ENCODE peak calls at places on chromosomes 6 and 20, in six cellular contexts. B, H, X, J, I and F are unnamed samples.

GRCh38 chr20:57659789-57660509 is 39.7 kb upstream of the ZBP1 start:
- DNase-seq in B (peak), H (no peak), X (no peak), J (peak), I (no peak), F (peak)

GRCh38 chr6:44133003-44133931 is 5.9 kb downstream of the TMEM63B start:
- DNase-seq in B (peak), H (peak), X (peak), J (peak), I (no peak), F (no peak)

GRCh38 chr6:28522594-28523557 is 2.8 kb upstream of the GPX5 start:
- DNase-seq in B (no peak), H (no peak), X (no peak), J (no peak), I (no peak), F (no peak)

GRCh38 chr20:561437-562231 is 18.0 kb upstream of the CSNK2A1 start:
- DNase-seq in B (peak), H (peak), X (peak), J (peak), I (no peak), F (peak)

GRCh38 chr6:42279966-42280629 is 62.4 kb upstream of the MRPS10 start:
- DNase-seq in B (no peak), H (peak), X (peak), J (no peak), I (no peak), F (no peak)

GRCh38 chr20:9330151-9330550 is 184.2 kb upstream of the LAMP5 start:
- DNase-seq in B (no peak), H (no peak), X (no peak), J (no peak), I (no peak), F (no peak)

GRCh38 chr6:131998255-131998982 is 47.2 kb upstream of the CCN2 start:
- DNase-seq in B (no peak), H (peak), X (peak), J (no peak), I (peak), F (no peak)

GRCh38 chr6:43488667-43489276 is 11.4 kb downstream of the TJAP1 start:
- DNase-seq in B (no peak), H (peak), X (no peak), J (peak), I (no peak), F (no peak)

GRCh38 chr6:15929685-15930084 is 199.2 kb upstream of the MYLIP start:
- DNase-seq in B (no peak), H (no peak), X (peak), J (no peak), I (peak), F (no peak)

GRCh38 chr20:8938532-8938931 is 130.4 kb upstream of the PLCB4 start:
- DNase-seq in B (no peak), H (no peak), X (no peak), J (no peak), I (no peak), F (no peak)

GRCh38 chr6:20092071-20092566 is 120.2 kb downstream of the MBOAT1 start:
- DNase-seq in B (no peak), H (peak), X (peak), J (no peak), I (no peak), F (no peak)

GRCh38 chr6:150667977-150668716 is 68.5 kb downstream of the PLEKHG1 start:
- DNase-seq in B (peak), H (peak), X (peak), J (peak), I (peak), F (peak)

GRCh38 chr20:21505161-21505809 is 8.6 kb downstream of the NKX2-2 start:
- DNase-seq in B (peak), H (no peak), X (peak), J (peak), I (no peak), F (peak)

GRCh38 chr6:137147195-137147594 is 26.2 kb downstream of the IL22RA2 start:
- DNase-seq in B (no peak), H (no peak), X (no peak), J (no peak), I (no peak), F (no peak)

GRCh38 chr20:48606117-48606840 is 221.5 kb downstream of the PREX1 start:
- DNase-seq in B (no peak), H (no peak), X (no peak), J (peak), I (no peak), F (no peak)

GRCh38 chr20:3101737-3102574 is 17.4 kb upstream of the AVP start:
- DNase-seq in B (no peak), H (no peak), X (no peak), J (no peak), I (no peak), F (no peak)

GRCh38 chr6:30843611-30843998 is 40.7 kb upstream of the DDR1 start:
- DNase-seq in B (no peak), H (no peak), X (no peak), J (no peak), I (no peak), F (no peak)

GRCh38 chr6:93964296-93964695 is 544.9 kb upstream of the EPHA7 start:
- DNase-seq in B (no peak), H (no peak), X (no peak), J (no peak), I (no peak), F (no peak)

GRCh38 chr6:119351005-119351394 is 1.4 kb upstream of the MAN1A1 start:
- DNase-seq in B (no peak), H (peak), X (peak), J (no peak), I (peak), F (no peak)
- TF ChIP-seq CTCF in B (no peak), H (peak), X (peak), J (peak), I (peak), F (peak)

DNA sequence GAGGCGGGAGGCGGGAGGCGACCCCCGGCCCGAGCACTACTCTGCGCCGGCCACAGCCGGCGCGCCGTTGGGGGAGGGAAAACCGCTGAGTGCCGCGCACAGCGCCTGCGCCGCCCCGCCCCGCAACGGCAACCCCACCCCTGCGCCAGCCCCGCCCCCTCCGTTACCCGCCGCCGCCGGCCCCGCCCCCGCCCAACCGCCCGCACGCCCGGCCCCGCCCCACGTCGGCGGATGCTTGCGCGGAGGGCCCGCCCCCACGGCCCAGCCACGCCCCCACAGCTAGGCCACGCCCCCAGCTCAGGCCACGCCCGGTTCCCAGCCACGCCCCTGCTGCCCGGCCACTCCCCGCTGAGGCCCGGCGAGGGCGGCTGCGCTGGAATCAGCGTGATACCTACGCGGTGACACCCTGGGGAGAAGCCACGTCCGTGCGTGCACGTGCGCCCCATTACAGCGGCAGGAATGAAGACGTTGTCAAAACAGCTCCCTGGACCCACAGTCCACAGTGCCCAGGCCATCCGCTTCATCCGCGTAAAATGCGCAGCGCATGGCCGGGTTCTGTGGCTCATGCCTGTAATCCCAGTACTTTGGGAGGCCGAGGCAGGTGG is at the start of gene TCFL5:
- DNase-seq in B (peak), H (peak), X (peak), J (peak), I (peak), F (peak)
- TF ChIP-seq CTCF in B (no peak), H (no peak), X (no peak), J (no peak), I (no peak), F (no peak)

GRCh38 chr6:129517288-129517687 is 192.7 kb downstream of the ARHGAP18 start:
- DNase-seq in B (no peak), H (no peak), X (no peak), J (no peak), I (no peak), F (no peak)
- TF ChIP-seq CTCF in B (no peak), H (no peak), X (no peak), J (no peak), I (no peak), F (no peak)

GRCh38 chr6:5172057-5172683 is 87.0 kb downstream of the PPP1R3G start:
- DNase-seq in B (no peak), H (no peak), X (no peak), J (no peak), I (no peak), F (no peak)

GRCh38 chr6:5175635-5176034 is 85.1 kb downstream of the LYRM4 start:
- DNase-seq in B (no peak), H (no peak), X (no peak), J (no peak), I (no peak), F (no peak)

GRCh38 chr6:5173862-5174643 is 86.7 kb downstream of the LYRM4 start:
- DNase-seq in B (no peak), H (peak), X (no peak), J (no peak), I (no peak), F (no peak)

GRCh38 chr6:5174756-5175155 is 86.0 kb downstream of the LYRM4 start:
- DNase-seq in B (no peak), H (no peak), X (no peak), J (no peak), I (no peak), F (no peak)

DNA sequence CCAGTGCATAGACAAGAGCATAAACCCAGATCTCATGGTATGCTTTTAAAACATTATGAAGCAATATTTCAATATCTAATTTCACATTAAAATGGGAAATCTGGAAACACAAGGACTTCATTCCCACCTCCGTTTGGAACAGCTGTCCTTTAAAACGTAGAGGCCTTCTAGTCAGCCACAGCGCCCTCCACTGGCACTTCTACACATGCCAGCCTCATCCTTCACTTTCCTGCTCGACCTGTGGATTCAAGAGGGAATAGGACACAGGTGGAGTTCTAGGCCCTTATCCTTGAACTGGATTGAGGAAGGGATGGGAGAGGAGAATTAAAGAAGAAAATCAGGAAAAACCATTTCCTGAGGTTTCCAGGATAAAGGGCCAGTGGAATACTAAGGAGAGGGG is 85.6 kb downstream of the LYRM4 start:
- DNase-seq in B (no peak), H (no peak), X (no peak), J (no peak), I (no peak), F (no peak)
- TF ChIP-seq CTCF in B (no peak), H (peak), X (peak), J (no peak), I (peak), F (no peak)